ENCODE peak calls at places on chromosomes 7 and 10, in ten cellular contexts. B, L, T, A, R, H, U, X, P and F are unnamed samples.
A peak's percentile ranks its signal among the peaks of the same experiment; 100 is the strongest.

GRCh38 chr10:73900068-73900467 is 10.9 kb upstream of the PLAU start:
- DNase-seq in B (no peak), L (no peak), T (no peak), A (no peak), R (no peak), H (no peak), U (no peak), X (no peak), P (no peak), F (no peak)

GRCh38 chr10:93938140-93938539 is 44.4 kb downstream of the SLC35G1 start:
- DNase-seq in B (no peak), L (no peak), T (no peak), A (no peak), R (no peak), H (no peak), U (no peak), X (no peak), P (no peak), F (no peak)

GRCh38 chr7:27172823-27173411 is 1.2 kb downstream of the HOXA10 start:
- DNase-seq in B (no peak), L (no peak), T (no peak), A (peak; percentile 77), R (peak; percentile 20), H (no peak), U (peak; percentile 95), X (peak; percentile 80), P (peak; percentile 73), F (peak; percentile 89)

GRCh38 chr10:101123815-101124617 is 7.1 kb upstream of the TLX1 start:
- DNase-seq in B (no peak), L (no peak), T (no peak), A (no peak), R (no peak), H (no peak), U (peak; percentile 37), X (no peak), P (no peak), F (no peak)

GRCh38 chr7:2436341-2437104 is 33.1 kb downstream of the CHST12 start:
- DNase-seq in B (no peak), L (no peak), T (no peak), A (no peak), R (no peak), H (no peak), U (no peak), X (no peak), P (no peak), F (no peak)

GRCh38 chr7:38978474-38978873 is 765 bp downstream of the POU6F2 start:
- DNase-seq in B (no peak), L (no peak), T (no peak), A (no peak), R (no peak), H (no peak), U (no peak), X (no peak), P (no peak), F (no peak)

GRCh38 chr10:21732067-21732772 is 198.2 kb downstream of the MLLT10 start:
- DNase-seq in B (peak; percentile 77), L (peak; percentile 74), T (peak; percentile 50), A (peak; percentile 80), R (no peak), H (no peak), U (peak; percentile 86), X (peak; percentile 26), P (no peak), F (no peak)

GRCh38 chr10:128525936-128526335 is 399.7 kb upstream of the MKI67 start:
- DNase-seq in B (no peak), L (no peak), T (no peak), A (no peak), R (no peak), H (no peak), U (no peak), X (no peak), P (no peak), F (no peak)

GRCh38 chr10:17003666-17004065 is 125.9 kb downstream of the CUBN start:
- DNase-seq in B (no peak), L (no peak), T (no peak), A (no peak), R (no peak), H (no peak), U (no peak), X (no peak), P (no peak), F (no peak)

GRCh38 chr10:99341860-99342517 is 12.8 kb downstream of the CNNM1 start:
- DNase-seq in B (no peak), L (no peak), T (no peak), A (no peak), R (no peak), H (no peak), U (no peak), X (no peak), P (no peak), F (no peak)

GRCh38 chr7:74707216-74707615 is 49.7 kb downstream of the GTF2I start:
- DNase-seq in B (no peak), L (no peak), T (no peak), A (no peak), R (no peak), H (no peak), U (no peak), X (no peak), P (no peak), F (no peak)

GRCh38 chr10:6296456-6297214 is 93.9 kb downstream of the PFKFB3 start:
- DNase-seq in B (no peak), L (no peak), T (no peak), A (no peak), R (no peak), H (no peak), U (no peak), X (no peak), P (no peak), F (no peak)

GRCh38 chr7:26153823-26154783 is 2.1 kb downstream of the NFE2L3 start:
- DNase-seq in B (peak; percentile 83), L (no peak), T (no peak), A (no peak), R (peak; percentile 77), H (no peak), U (no peak), X (peak; percentile 82), P (no peak), F (no peak)

GRCh38 chr7:81111358-81111757 is 192.5 kb upstream of the SEMA3C start:
- DNase-seq in B (no peak), L (no peak), T (no peak), A (no peak), R (no peak), H (no peak), U (no peak), X (no peak), P (no peak), F (no peak)
- TF ChIP-seq EP300 in B (no peak), L (no peak), T (no peak), A (no peak), R (no peak), H (no peak), U (no peak), X (no peak), P (no peak), F (no peak)

DNA sequence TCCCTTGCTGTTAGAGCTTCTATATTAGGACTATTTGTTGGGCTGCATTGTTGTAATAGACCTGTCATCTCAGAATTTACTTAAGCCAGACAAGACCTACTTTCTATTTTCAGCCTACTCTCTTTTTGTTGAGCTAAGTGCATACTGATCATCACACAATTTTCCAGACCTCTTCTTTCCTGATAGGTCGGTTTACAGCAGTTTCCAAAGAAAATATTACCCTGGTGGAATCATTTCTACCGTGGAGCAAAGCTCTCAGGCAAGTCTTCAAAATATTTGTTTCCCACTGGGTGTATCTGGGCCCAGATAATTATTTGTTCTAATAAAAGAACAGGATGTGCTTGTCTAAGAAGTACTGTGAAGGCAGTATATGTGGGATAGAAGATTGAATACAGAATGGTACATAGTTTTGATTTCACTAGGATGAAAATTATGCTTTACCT is 412.0 kb upstream of the KLF6 start:
- DNase-seq in B (no peak), L (no peak), T (no peak), A (no peak), R (no peak), H (no peak), U (no peak), X (no peak), P (no peak), F (no peak)
- H3K4me1 ChIP-seq in B (no peaks in the 10 kb centered on the region), L (no peaks in the 10 kb centered on the region), T (no peaks in the 10 kb centered on the region), A (peaks cover 1% of the 10 kb centered on the region), R (peaks cover 17% of the 10 kb centered on the region), H (no peaks in the 10 kb centered on the region), U (peaks cover 33% of the 10 kb centered on the region), X (peaks cover 16% of the 10 kb centered on the region), P (peaks cover 20% of the 10 kb centered on the region), F (peaks cover 20% of the 10 kb centered on the region)

DNA sequence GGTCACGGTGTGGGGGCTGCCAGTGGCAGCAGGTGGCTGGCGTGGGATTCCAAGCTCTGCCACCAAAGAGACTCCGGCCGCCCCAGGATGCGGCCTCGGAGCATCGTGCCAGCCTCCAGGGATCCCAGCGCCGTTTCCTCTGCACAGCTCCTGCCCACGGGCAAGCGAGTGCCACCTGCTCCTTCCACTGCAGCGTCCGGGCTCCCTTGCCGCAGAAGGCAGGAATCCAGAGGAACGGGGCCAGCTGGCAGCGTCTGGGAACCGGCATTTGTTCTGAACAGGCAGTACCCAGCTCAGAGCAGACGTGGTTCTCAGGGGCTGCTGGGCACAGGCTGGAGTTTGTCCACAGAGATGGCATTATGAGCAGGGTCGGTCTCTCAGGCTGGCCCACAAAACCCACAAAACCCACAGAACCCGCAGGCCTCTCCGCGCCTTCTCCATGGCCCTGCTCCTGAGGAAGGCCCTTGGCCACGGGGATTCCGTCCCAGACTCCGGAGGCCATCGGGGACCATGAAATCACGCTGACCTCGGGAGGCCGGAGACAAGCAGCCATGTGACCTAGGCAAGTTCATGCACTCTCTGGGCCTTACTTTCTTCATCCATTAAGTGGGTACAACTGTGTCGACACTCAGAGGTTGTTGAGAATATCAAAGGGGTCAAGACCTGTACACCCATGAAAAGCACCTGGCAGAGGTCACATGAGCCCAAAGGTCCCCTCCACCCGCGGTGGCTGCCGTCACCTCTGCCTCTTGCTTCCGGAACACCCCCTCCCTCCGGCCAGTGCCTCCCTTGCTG is 72.1 kb upstream of the TNRC18 start:
- DNase-seq in B (no peak), L (no peak), T (no peak), A (peak; percentile 64), R (peak; percentile 89), H (no peak), U (peak; percentile 95), X (peak; percentile 57), P (no peak), F (no peak)
- H3K4me3 ChIP-seq in B (no peak overlapping the region), L (no peak overlapping the region), T (no peak overlapping the region), A (no peak overlapping the region), R (no peak overlapping the region), H (no peak overlapping the region), U (peak overlapping the region; percentile 51), X (no peak overlapping the region), P (no peak overlapping the region), F (no peak overlapping the region)

DNA sequence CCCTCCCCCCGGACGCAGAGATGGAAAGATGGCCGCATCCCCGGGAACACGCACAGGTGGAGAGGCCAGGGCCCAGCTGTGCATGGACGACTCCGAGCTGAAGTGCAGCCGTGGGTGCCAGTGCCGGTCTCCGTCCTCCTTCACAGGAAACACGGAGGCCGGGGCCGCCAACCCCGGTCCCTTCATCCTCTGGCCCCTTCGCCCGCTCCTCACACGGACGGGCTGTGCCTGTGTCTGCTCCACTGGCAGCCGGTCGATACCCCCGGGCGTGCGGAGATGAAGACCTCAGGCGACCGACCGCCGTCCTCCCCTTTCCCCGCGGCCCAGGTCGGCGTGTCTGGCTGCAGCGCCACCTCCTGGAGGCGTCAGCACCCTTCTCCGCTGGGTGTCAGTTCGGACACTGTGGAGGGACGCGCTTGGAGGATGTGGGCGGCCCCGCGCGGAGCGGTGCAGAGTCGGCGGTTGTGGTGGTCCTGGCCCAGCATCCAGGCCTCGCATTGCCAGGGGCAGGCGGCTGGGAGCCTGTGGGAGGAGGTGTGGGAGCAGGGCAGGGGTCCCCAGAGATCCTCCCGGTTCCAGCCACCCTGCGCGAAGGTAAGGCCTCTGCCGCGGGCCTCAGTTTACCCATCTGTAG is 9.9 kb downstream of the ZNF511 start:
- DNase-seq in B (no peak), L (peak; percentile 68), T (peak; percentile 56), A (peak; percentile 73), R (peak; percentile 74), H (no peak), U (no peak), X (peak; percentile 76), P (no peak), F (no peak)
- TF ChIP-seq EP300 in B (no peak), L (no peak), T (no peak), A (no peak), R (no peak), H (no peak), U (no peak), X (no peak), P (no peak), F (no peak)